ENCODE peak calls at places on chromosome 17, in eight cellular contexts. B is GM12892, J is erythroblast, Q is spleen, V is tibial nerve, G is HCT116, Y is GM12878, D is NB4. M is an unnamed sample.

GRCh38 chr17:15930426-15930825 is 14.5 kb upstream of the ADORA2B start:
- DNase-seq in B (no peak), J (no peak), V (no peak), D (no peak), Y (no peak), Q (no peak), G (no peak), M (no peak)

GRCh38 chr17:21085707-21086106 is 41.1 kb upstream of the DHRS7B start:
- DNase-seq in Y (no peak), B (no peak), D (no peak), Q (peak), J (no peak), G (no peak), V (no peak), M (no peak)

GRCh38 chr17:66268247-66268927 is 34.0 kb upstream of the PRKCA start:
- DNase-seq in B (no peak), J (no peak), D (no peak), V (no peak), G (no peak), Q (no peak), Y (no peak), M (no peak)

GRCh38 chr17:36612323-36612722 is 10.9 kb downstream of the MRM1 start:
- DNase-seq in Y (no peak), B (no peak), V (no peak), D (no peak), G (no peak), Q (no peak), J (no peak), M (no peak)

GRCh38 chr17:57689254-57689653 is 55.8 kb downstream of the CCDC182 start:
- DNase-seq in J (no peak), V (no peak), B (no peak), G (no peak), Q (no peak), D (peak), Y (no peak), M (no peak)

GRCh38 chr17:49762148-49762941 is 1.6 kb downstream of the FAM117A start:
- DNase-seq in V (no peak), D (no peak), B (no peak), Q (no peak), Y (no peak), J (peak), G (no peak), M (no peak)

GRCh38 chr17:42748202-42748905 is 3.5 kb upstream of the EZH1 start:
- DNase-seq in D (no peak), B (no peak), V (peak), G (no peak), Y (no peak), J (no peak), Q (peak), M (no peak)

GRCh38 chr17:75241996-75242460 is 19.4 kb downstream of the GGA3 start:
- DNase-seq in G (no peak), V (peak), D (no peak), J (no peak), B (no peak), Y (no peak), Q (no peak), M (no peak)

GRCh38 chr17:83185023-83186002 is 105.9 kb downstream of the METRNL start:
- DNase-seq in D (no peak), J (no peak), V (peak), G (no peak), Y (no peak), B (no peak), Q (no peak), M (no peak)

GRCh38 chr17:27502526-27503324 is 46.5 kb downstream of the KSR1 start:
- DNase-seq in B (no peak), V (no peak), Q (no peak), J (no peak), Y (no peak), G (no peak), D (no peak), M (no peak)

GRCh38 chr17:56185905-56186783 is 32.9 kb downstream of the ANKFN1 start:
- DNase-seq in D (peak), G (no peak), B (no peak), Y (no peak), V (no peak), Q (no peak), J (no peak), M (no peak)

GRCh38 chr17:3888343-3889171 is 4.3 kb downstream of the CAMKK1 start:
- DNase-seq in G (peak), D (no peak), B (no peak), J (no peak), Q (no peak), V (peak), Y (no peak), M (peak)

GRCh38 chr17:39928868-39929651 is 1.5 kb downstream of the LRRC3C start:
- DNase-seq in D (peak), V (no peak), J (peak), Y (no peak), G (peak), Q (no peak), B (no peak), M (no peak)

GRCh38 chr17:74010903-74011302 is 192.6 kb upstream of the RPL38 start:
- DNase-seq in J (no peak), D (no peak), B (no peak), G (no peak), V (no peak), Q (no peak), Y (no peak), M (no peak)

GRCh38 chr17:80119839-80120238 is 18.5 kb downstream of the GAA start:
- DNase-seq in B (no peak), Y (no peak), J (no peak), Q (no peak), G (no peak), D (no peak), V (no peak), M (no peak)

GRCh38 chr17:8324913-8325312 is 14.7 kb upstream of the ODF4 start:
- DNase-seq in V (no peak), Y (no peak), J (no peak), G (no peak), Q (no peak), D (peak), B (no peak), M (no peak)

GRCh38 chr17:51154176-51154575 is 817 bp downstream of the NME1 start:
- DNase-seq in Q (no peak), Y (no peak), D (peak), G (no peak), B (no peak), V (no peak), J (peak), M (no peak)

GRCh38 chr17:29074488-29074887 is 31.5 kb downstream of the PIPOX start:
- DNase-seq in Y (no peak), V (no peak), Q (no peak), D (no peak), J (no peak), B (no peak), G (no peak), M (peak)

GRCh38 chr17:34254651-34255380 is at the start of gene CCL2:
- DNase-seq in Y (no peak), B (no peak), J (no peak), V (peak), G (no peak), Q (no peak), D (peak), M (peak)

GRCh38 chr17:69547230-69547629 is 132.7 kb downstream of the MAP2K6 start:
- DNase-seq in D (no peak), Y (no peak), B (no peak), J (no peak), Q (no peak), G (no peak), V (no peak), M (no peak)

GRCh38 chr17:5545051-5545987 is 39.0 kb downstream of the NLRP1 start:
- DNase-seq in B (no peak), V (no peak), G (no peak), D (no peak), J (no peak), Q (no peak), Y (no peak), M (no peak)
- TF ChIP-seq POLR2A in B (no peak), V (no peak), G (no peak), D (no peak), J (no peak), Q (no peak), Y (no peak), M (no peak)

DNA sequence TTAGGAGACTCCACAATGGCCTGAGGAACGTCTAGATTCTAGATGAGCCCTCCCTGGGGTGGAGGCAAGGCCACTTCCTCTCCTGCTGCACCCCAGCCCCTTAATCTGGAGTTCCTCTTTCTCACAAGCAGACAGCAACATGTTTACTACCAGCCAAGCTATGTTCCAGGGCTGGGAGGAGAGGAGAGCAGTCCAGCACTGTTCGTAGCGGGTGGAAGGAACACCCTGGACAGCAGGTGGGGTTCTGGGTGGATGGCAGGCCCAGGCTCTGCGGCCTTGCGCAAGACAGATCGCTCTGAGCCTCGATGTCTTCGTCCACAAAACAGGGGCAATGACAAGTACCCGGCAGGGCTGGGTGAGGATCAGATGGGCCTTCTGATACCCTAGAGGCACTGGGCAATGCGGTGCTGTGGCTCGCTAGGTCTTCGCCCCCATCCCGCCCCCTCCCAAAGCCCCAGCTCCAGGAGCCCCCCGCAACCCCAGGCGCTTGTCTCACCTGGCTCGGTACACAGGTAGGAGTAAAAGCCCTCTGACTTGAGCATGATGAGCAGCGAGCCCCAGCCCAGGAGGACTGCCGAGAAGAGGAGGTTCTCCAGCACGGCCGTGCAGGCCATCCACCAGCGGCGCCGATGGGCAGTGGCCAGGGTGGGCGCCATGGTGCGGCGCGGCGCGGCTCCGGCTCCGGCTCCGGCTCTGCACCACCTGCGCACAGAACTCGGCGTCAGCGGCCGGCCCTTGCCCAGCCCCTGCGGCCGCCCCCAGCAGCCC is 1.2 kb downstream of the SLC43A2 start:
- DNase-seq in Q (peak), G (no peak), B (peak), V (peak), Y (no peak), D (peak), J (peak), M (no peak)
- TF ChIP-seq POLR2A in Q (peak), G (no peak), B (peak), V (no peak), Y (peak), D (no peak), J (no peak), M (no peak)

DNA sequence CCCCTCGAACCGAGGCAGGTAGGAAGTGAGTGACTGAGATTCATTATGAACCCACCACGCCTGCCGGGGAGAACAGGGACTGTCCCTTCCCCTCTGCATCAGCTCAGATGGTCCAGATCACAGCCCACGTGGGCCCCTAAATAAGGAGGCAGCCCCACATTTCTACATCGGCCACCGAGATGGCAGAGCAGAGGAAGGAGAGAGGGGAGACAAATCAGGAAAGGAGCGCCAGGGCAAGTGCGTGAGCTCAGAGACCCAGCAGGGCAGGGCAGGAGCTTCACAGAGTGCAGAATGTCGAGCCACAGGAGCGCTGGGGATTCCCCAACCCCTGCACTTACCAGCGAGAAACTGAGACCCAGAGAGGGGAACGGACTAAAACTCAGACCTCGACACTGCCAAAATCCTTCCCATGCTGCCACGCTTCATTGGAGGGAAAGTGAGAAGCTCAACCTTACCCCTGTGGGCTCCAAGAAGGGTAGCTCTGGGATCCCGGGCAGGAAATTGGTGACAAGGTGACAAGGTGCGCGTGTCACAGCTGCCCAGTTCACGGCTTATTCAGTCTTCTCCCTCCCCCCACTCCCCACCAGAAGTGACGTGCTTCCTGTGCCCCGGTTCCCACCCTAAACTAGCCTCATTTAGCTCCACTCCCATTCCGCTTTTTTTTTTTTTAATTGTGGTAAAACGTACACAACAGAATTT is at the start of gene ICAM2:
- DNase-seq in B (no peak), Y (peak), V (peak), D (peak), J (peak), Q (peak), G (no peak), M (peak)
- TF ChIP-seq POLR2A in B (peak), Y (peak), V (no peak), D (peak), J (peak), Q (peak), G (no peak), M (no peak)

DNA sequence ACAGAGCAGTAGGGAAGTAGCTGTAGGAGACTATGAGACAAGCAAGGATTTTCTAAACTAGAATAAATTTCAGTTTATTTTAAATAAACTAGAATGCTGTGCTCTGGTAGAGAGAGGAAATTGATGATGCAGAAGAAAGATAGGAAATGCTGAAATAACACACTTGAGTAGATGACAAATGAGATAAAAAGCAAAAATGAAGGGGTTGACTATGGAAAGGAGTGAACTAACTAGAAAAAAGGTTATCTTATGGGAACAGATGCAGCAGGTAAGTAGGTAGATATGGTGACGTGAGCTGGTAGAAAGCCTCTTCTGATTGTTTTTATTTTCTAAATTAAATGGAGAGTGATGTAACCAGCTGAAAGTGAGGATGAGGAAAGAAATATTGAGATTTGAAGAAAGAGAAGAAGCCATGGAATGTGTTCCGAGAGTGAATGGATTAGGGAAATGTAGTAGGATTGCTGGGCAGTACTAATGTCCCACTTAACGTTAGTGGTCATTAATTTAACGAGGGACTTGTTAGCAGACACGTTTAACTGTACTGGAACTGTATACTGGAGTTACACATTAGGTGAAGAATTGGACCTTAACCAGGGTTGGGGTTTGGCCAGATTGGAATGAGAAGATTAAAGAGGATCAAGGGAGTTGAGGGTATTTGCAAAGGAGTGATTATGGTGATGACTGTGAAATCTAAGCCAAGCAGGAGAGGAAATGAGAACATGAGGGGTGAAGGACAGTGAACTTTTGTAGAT is 196.5 kb downstream of the TANC2 start:
- DNase-seq in G (no peak), B (no peak), Q (no peak), V (no peak), J (no peak), D (no peak), Y (no peak), M (no peak)
- TF ChIP-seq POLR2A in G (no peak), B (no peak), Q (no peak), V (no peak), J (no peak), D (no peak), Y (no peak), M (no peak)

GRCh38 chr17:81508639-81509047 is 4.0 kb downstream of the ACTG1 start:
- DNase-seq in J (no peak), G (peak), V (no peak), Y (no peak), Q (no peak), B (no peak), D (no peak), M (no peak)
- TF ChIP-seq POLR2A in J (no peak), G (no peak), V (no peak), Y (no peak), Q (no peak), B (no peak), D (no peak), M (no peak)

DNA sequence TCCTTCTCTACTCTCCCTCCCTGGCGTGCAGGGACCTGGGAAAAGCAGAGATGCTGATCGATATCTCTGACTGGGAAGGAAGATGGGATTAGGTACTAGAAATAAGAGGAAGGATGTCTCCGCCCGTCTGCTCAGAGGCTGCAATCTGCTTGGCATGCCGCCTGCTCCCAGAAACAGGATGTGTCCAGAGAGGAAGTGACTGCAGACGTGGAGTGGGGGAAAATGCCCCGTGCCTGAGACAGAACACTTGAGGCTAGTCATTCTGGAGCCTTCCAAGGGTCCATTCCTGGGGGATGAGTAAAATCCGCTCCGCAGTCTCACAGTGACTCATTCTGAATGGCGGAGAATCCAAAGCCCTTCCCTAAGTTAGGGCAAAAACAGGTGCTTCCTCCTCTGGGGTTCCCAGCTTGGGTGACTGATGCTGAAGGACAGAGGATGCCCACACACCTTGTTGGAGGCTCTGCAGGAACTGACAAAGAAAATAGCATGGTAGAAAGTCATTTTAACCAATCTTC is 45.0 kb upstream of the SMURF2 start:
- DNase-seq in G (peak), J (no peak), V (peak), D (peak), Y (no peak), B (no peak), Q (peak), M (peak)
- TF ChIP-seq POLR2A in G (peak), J (no peak), V (no peak), D (no peak), Y (no peak), B (no peak), Q (no peak), M (no peak)

M was measured in heart left ventricle.